ENCODE peak calls at places on chromosomes 16 and 17, in nine cellular contexts. One of them, this sample, is unnamed.
A peak's percentile ranks its signal among the peaks of the same experiment; 100 is the strongest.

GRCh38 chr16:28543072-28543471 is 4.3 kb upstream of the NUPR1 start:
- DNase-seq in pancreas: no peak
- DNase-seq in PC-3: no peak
- DNase-seq in CD4-positive, alpha-beta T cell: no peak
- DNase-seq in CD14-positive monocyte: peak; percentile 88
- DNase-seq in fibroblast of pulmonary artery: no peak
- DNase-seq in heart right ventricle: no peak
- DNase-seq in AG04450: no peak
- DNase-seq in B cell: no peak
- DNase-seq in this sample: no peak

GRCh38 chr16:13594798-13595197 is 325.2 kb upstream of the ERCC4 start:
- DNase-seq in pancreas: no peak
- DNase-seq in PC-3: no peak
- DNase-seq in CD4-positive, alpha-beta T cell: no peak
- DNase-seq in CD14-positive monocyte: no peak
- DNase-seq in fibroblast of pulmonary artery: no peak
- DNase-seq in heart right ventricle: no peak
- DNase-seq in AG04450: no peak
- DNase-seq in B cell: no peak
- DNase-seq in this sample: no peak

GRCh38 chr17:68356520-68356919 is 65.2 kb downstream of the ARSG start:
- DNase-seq in pancreas: no peak
- DNase-seq in PC-3: no peak
- DNase-seq in CD4-positive, alpha-beta T cell: peak; percentile 53
- DNase-seq in CD14-positive monocyte: peak; percentile 46
- DNase-seq in fibroblast of pulmonary artery: no peak
- DNase-seq in heart right ventricle: no peak
- DNase-seq in AG04450: no peak
- DNase-seq in B cell: peak; percentile 42
- DNase-seq in this sample: no peak

GRCh38 chr16:27404163-27404823 is 2.3 kb downstream of the IL21R start:
- DNase-seq in pancreas: no peak
- DNase-seq in PC-3: no peak
- DNase-seq in CD4-positive, alpha-beta T cell: no peak
- DNase-seq in CD14-positive monocyte: no peak
- DNase-seq in fibroblast of pulmonary artery: no peak
- DNase-seq in heart right ventricle: no peak
- DNase-seq in AG04450: no peak
- DNase-seq in B cell: peak; percentile 40
- DNase-seq in this sample: no peak

GRCh38 chr16:86501989-86502855 is 8.1 kb upstream of the FOXF1 start:
- DNase-seq in pancreas: no peak
- DNase-seq in PC-3: no peak
- DNase-seq in CD4-positive, alpha-beta T cell: no peak
- DNase-seq in CD14-positive monocyte: no peak
- DNase-seq in fibroblast of pulmonary artery: no peak
- DNase-seq in heart right ventricle: no peak
- DNase-seq in AG04450: no peak
- DNase-seq in B cell: no peak
- DNase-seq in this sample: no peak

GRCh38 chr17:10041287-10041612 is 136.2 kb upstream of the RCVRN start:
- DNase-seq in pancreas: no peak
- DNase-seq in PC-3: no peak
- DNase-seq in CD4-positive, alpha-beta T cell: no peak
- DNase-seq in CD14-positive monocyte: no peak
- DNase-seq in fibroblast of pulmonary artery: no peak
- DNase-seq in heart right ventricle: no peak
- DNase-seq in AG04450: no peak
- DNase-seq in B cell: no peak
- DNase-seq in this sample: no peak

GRCh38 chr16:63612462-63613227 is 1509.2 kb downstream of the CDH11 start:
- DNase-seq in pancreas: no peak
- DNase-seq in PC-3: no peak
- DNase-seq in CD4-positive, alpha-beta T cell: no peak
- DNase-seq in CD14-positive monocyte: no peak
- DNase-seq in fibroblast of pulmonary artery: peak; percentile 6
- DNase-seq in heart right ventricle: no peak
- DNase-seq in AG04450: no peak
- DNase-seq in B cell: no peak
- DNase-seq in this sample: no peak

GRCh38 chr16:88995194-88995593 is 18.2 kb upstream of the CBFA2T3 start:
- DNase-seq in pancreas: peak; percentile 20
- DNase-seq in PC-3: no peak
- DNase-seq in CD4-positive, alpha-beta T cell: no peak
- DNase-seq in CD14-positive monocyte: no peak
- DNase-seq in fibroblast of pulmonary artery: no peak
- DNase-seq in heart right ventricle: no peak
- DNase-seq in AG04450: no peak
- DNase-seq in B cell: no peak
- DNase-seq in this sample: no peak

GRCh38 chr17:64632606-64633005 is 29.5 kb downstream of the SMURF2 start:
- DNase-seq in pancreas: no peak
- DNase-seq in PC-3: no peak
- DNase-seq in CD4-positive, alpha-beta T cell: no peak
- DNase-seq in CD14-positive monocyte: no peak
- DNase-seq in fibroblast of pulmonary artery: peak; percentile 36
- DNase-seq in heart right ventricle: no peak
- DNase-seq in AG04450: no peak
- DNase-seq in B cell: no peak
- DNase-seq in this sample: no peak

GRCh38 chr17:64638552-64639198 is 23.4 kb downstream of the SMURF2 start:
- DNase-seq in pancreas: no peak
- DNase-seq in PC-3: no peak
- DNase-seq in CD4-positive, alpha-beta T cell: no peak
- DNase-seq in CD14-positive monocyte: no peak
- DNase-seq in fibroblast of pulmonary artery: peak; percentile 38
- DNase-seq in heart right ventricle: no peak
- DNase-seq in AG04450: no peak
- DNase-seq in B cell: no peak
- DNase-seq in this sample: no peak

GRCh38 chr17:64634217-64634616 is 27.9 kb downstream of the SMURF2 start:
- DNase-seq in pancreas: no peak
- DNase-seq in PC-3: no peak
- DNase-seq in CD4-positive, alpha-beta T cell: no peak
- DNase-seq in CD14-positive monocyte: no peak
- DNase-seq in fibroblast of pulmonary artery: no peak
- DNase-seq in heart right ventricle: no peak
- DNase-seq in AG04450: no peak
- DNase-seq in B cell: no peak
- DNase-seq in this sample: no peak

GRCh38 chr17:64632193-64632592 is 29.9 kb downstream of the SMURF2 start:
- DNase-seq in pancreas: no peak
- DNase-seq in PC-3: no peak
- DNase-seq in CD4-positive, alpha-beta T cell: no peak
- DNase-seq in CD14-positive monocyte: no peak
- DNase-seq in fibroblast of pulmonary artery: no peak
- DNase-seq in heart right ventricle: no peak
- DNase-seq in AG04450: no peak
- DNase-seq in B cell: no peak
- DNase-seq in this sample: no peak

DNA sequence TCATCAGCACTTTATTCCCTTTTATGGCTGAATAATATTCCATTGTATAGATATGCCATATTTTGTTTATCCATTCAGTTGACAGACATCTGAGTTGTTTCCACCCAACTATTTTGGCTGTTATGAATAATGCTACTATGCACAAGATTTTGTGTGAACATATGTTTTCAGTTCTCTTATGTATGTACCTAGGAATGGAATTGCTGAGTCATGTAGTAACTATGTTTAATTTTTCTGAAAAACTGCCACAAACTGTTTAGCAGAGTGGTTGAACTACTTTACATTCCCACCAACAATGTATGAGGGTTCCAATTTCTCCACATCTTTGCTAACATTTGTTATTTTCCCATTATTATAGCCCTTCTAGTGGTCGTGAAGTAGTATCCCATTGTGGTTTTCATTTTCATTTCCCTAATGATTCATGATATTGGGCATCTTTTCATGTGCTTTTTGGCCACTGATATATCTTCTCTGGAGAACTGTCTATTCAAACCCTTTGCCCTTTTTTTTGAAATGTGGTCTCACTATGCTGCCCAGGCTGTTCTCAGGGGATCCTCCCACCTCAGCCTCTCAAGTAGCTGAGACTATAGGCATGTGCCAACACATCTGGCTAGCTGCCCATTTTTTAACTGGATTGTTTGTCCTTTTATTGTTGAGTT is 26.3 kb downstream of the SMURF2 start:
- DNase-seq in pancreas: no peak
- DNase-seq in PC-3: peak; percentile 89
- DNase-seq in CD4-positive, alpha-beta T cell: no peak
- DNase-seq in CD14-positive monocyte: no peak
- DNase-seq in fibroblast of pulmonary artery: peak; percentile 82
- DNase-seq in heart right ventricle: no peak
- DNase-seq in AG04450: peak; percentile 60
- DNase-seq in B cell: no peak
- DNase-seq in this sample: peak; percentile 79
- TF ChIP-seq CTCF in pancreas: no peak
- TF ChIP-seq CTCF in PC-3: no peak
- TF ChIP-seq CTCF in CD4-positive, alpha-beta T cell: no peak
- TF ChIP-seq CTCF in CD14-positive monocyte: no peak
- TF ChIP-seq CTCF in fibroblast of pulmonary artery: no peak
- TF ChIP-seq CTCF in heart right ventricle: no peak
- TF ChIP-seq CTCF in AG04450: no peak
- TF ChIP-seq CTCF in B cell: no peak
- TF ChIP-seq CTCF in this sample: no peak

DNA sequence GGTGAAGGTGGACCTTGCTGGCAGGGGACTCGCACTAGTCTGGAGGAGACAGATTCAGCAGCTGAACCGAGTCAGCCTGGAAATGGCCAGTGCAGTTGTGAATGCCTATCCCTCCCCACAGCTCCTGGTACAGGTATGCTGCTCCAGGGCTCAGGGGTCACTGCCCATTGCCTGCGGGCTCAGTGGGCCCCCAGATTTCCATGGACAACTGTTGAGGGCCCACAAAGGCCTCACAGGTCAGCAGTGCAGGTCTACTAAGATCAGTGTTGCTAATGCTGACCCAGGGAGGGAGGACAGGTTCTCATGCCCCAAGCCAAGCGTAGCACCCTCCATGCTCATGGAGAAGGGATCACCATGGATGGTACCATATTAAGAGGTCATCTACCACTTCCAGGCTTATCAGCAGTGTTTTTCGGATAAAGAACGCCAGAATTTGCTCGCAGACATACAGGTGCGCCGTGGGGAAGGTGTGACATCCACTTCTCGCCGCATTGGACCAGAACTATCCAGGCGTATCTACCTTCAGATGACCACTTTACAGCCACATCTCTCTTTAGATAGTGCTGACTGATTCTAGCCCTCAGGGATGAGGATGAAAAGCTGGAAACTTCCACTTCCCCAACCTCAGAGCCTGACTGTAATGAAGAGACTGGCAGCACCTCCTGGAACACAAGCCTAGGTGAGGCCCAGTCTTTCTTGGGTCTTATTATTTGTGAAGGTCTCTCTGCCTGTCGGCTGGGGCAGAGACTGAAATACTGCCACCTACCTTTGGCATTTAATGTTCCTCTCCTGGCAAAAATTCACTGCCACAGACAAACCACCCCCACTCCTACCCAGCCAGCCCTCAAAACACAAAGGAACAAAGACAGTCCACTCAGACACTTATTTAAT is 7.6 kb downstream of the EME1 start:
- DNase-seq in pancreas: peak; percentile 38
- DNase-seq in PC-3: peak; percentile 36
- DNase-seq in CD4-positive, alpha-beta T cell: no peak
- DNase-seq in CD14-positive monocyte: no peak
- DNase-seq in fibroblast of pulmonary artery: no peak
- DNase-seq in heart right ventricle: no peak
- DNase-seq in AG04450: no peak
- DNase-seq in B cell: no peak
- DNase-seq in this sample: no peak
- TF ChIP-seq CTCF in pancreas: no peak
- TF ChIP-seq CTCF in PC-3: peak; percentile 47
- TF ChIP-seq CTCF in CD4-positive, alpha-beta T cell: no peak
- TF ChIP-seq CTCF in CD14-positive monocyte: no peak
- TF ChIP-seq CTCF in fibroblast of pulmonary artery: peak; percentile 22
- TF ChIP-seq CTCF in heart right ventricle: no peak
- TF ChIP-seq CTCF in AG04450: no peak
- TF ChIP-seq CTCF in B cell: no peak
- TF ChIP-seq CTCF in this sample: peak; percentile 50

GRCh38 chr17:7132511-7133094 is 18.0 kb upstream of the ASGR2 start:
- DNase-seq in pancreas: no peak
- DNase-seq in PC-3: no peak
- DNase-seq in CD4-positive, alpha-beta T cell: peak; percentile 48
- DNase-seq in CD14-positive monocyte: peak; percentile 91
- DNase-seq in fibroblast of pulmonary artery: peak; percentile 58
- DNase-seq in heart right ventricle: no peak
- DNase-seq in AG04450: no peak
- DNase-seq in B cell: peak; percentile 88
- DNase-seq in this sample: no peak

GRCh38 chr17:7136266-7136877 is 21.8 kb upstream of the ASGR2 start:
- DNase-seq in pancreas: peak; percentile 81
- DNase-seq in PC-3: peak; percentile 76
- DNase-seq in CD4-positive, alpha-beta T cell: peak; percentile 77
- DNase-seq in CD14-positive monocyte: peak; percentile 71
- DNase-seq in fibroblast of pulmonary artery: peak; percentile 80
- DNase-seq in heart right ventricle: peak; percentile 81
- DNase-seq in AG04450: peak; percentile 34
- DNase-seq in B cell: peak; percentile 88
- DNase-seq in this sample: peak; percentile 36

GRCh38 chr17:7130626-7131467 is 16.2 kb upstream of the ASGR2 start:
- DNase-seq in pancreas: no peak
- DNase-seq in PC-3: no peak
- DNase-seq in CD4-positive, alpha-beta T cell: no peak
- DNase-seq in CD14-positive monocyte: no peak
- DNase-seq in fibroblast of pulmonary artery: no peak
- DNase-seq in heart right ventricle: no peak
- DNase-seq in AG04450: no peak
- DNase-seq in B cell: peak; percentile 58
- DNase-seq in this sample: no peak

GRCh38 chr17:7133424-7133823 is 18.8 kb upstream of the ASGR2 start:
- DNase-seq in pancreas: no peak
- DNase-seq in PC-3: no peak
- DNase-seq in CD4-positive, alpha-beta T cell: peak; percentile 23
- DNase-seq in CD14-positive monocyte: peak; percentile 74
- DNase-seq in fibroblast of pulmonary artery: no peak
- DNase-seq in heart right ventricle: peak; percentile 38
- DNase-seq in AG04450: no peak
- DNase-seq in B cell: peak; percentile 79
- DNase-seq in this sample: no peak

GRCh38 chr17:7133916-7134315 is 19.3 kb upstream of the ASGR2 start:
- DNase-seq in pancreas: no peak
- DNase-seq in PC-3: no peak
- DNase-seq in CD4-positive, alpha-beta T cell: no peak
- DNase-seq in CD14-positive monocyte: no peak
- DNase-seq in fibroblast of pulmonary artery: no peak
- DNase-seq in heart right ventricle: no peak
- DNase-seq in AG04450: no peak
- DNase-seq in B cell: no peak
- DNase-seq in this sample: no peak
- TF ChIP-seq CTCF in pancreas: no peak
- TF ChIP-seq CTCF in PC-3: no peak
- TF ChIP-seq CTCF in CD4-positive, alpha-beta T cell: no peak
- TF ChIP-seq CTCF in CD14-positive monocyte: no peak
- TF ChIP-seq CTCF in fibroblast of pulmonary artery: no peak
- TF ChIP-seq CTCF in heart right ventricle: no peak
- TF ChIP-seq CTCF in AG04450: no peak
- TF ChIP-seq CTCF in B cell: no peak
- TF ChIP-seq CTCF in this sample: no peak

GRCh38 chr17:34958438-34958837 is 2.8 kb downstream of the CCT6B start:
- DNase-seq in pancreas: no peak
- DNase-seq in PC-3: no peak
- DNase-seq in CD4-positive, alpha-beta T cell: no peak
- DNase-seq in CD14-positive monocyte: no peak
- DNase-seq in fibroblast of pulmonary artery: no peak
- DNase-seq in heart right ventricle: no peak
- DNase-seq in AG04450: no peak
- DNase-seq in B cell: no peak
- DNase-seq in this sample: no peak

DNA sequence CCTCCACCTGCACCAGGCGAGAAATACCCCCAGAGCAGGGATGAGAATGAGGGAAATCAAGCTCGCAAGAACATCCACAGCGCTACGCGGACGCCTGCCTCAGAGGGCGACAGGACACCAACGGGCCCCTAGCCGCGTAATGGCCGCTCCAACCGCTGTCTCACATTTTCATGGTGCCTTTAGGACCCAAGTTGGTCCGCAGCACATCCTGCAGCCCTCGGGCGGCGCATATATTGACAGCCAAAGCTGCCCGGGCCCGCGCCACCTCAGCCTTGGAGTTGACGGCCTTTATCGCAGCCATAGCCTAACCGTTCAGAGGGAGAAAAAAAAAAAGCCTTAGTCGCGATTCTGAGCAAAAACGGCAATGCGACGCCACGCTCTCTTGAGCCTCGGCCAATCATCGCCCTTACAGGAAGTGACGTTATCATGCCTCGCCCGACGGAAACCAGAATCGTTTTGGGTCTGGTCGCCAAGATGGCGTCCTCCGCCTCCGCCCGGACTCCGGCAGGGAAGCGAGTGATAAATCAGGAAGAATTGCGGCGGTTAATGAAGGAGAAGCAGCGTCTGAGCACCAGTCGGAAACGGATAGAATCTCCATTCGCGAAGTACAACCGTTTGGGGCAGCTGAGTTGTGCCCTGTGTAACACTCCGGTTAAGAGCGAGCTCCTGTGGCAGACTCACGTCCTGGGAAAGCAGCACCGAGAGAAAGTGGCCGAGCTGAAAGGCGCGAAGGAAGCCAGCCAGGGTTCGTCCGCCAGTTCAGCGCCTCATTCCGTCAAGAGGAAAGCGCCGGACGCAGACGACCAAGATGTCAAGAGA is at the start of the genes CCT6B and ZNF830:
- DNase-seq in pancreas: peak; percentile 94
- DNase-seq in PC-3: peak; percentile 85
- DNase-seq in CD4-positive, alpha-beta T cell: peak; percentile 87
- DNase-seq in CD14-positive monocyte: peak; percentile 90
- DNase-seq in fibroblast of pulmonary artery: peak; percentile 96
- DNase-seq in heart right ventricle: peak; percentile 87
- DNase-seq in AG04450: peak; percentile 86
- DNase-seq in B cell: peak; percentile 91
- DNase-seq in this sample: peak; percentile 89
- TF ChIP-seq CTCF in pancreas: no peak
- TF ChIP-seq CTCF in PC-3: no peak
- TF ChIP-seq CTCF in CD4-positive, alpha-beta T cell: no peak
- TF ChIP-seq CTCF in CD14-positive monocyte: no peak
- TF ChIP-seq CTCF in fibroblast of pulmonary artery: no peak
- TF ChIP-seq CTCF in heart right ventricle: no peak
- TF ChIP-seq CTCF in AG04450: no peak
- TF ChIP-seq CTCF in B cell: no peak
- TF ChIP-seq CTCF in this sample: no peak